ENCODE peak calls at places on chromosomes 3 and 15, in eight cellular contexts. One of them, this sample, is unnamed.

GRCh38 chr3:107206141-107206540 is 171.1 kb upstream of the CCDC54 start:
- DNase-seq in iPS-NIHi11: peak
- DNase-seq in AG10803: peak
- DNase-seq in GM23248: peak
- DNase-seq in NCI-H2081: no peak
- DNase-seq in breast epithelium: no peak
- DNase-seq in GM12878: no peak
- DNase-seq in neural crest cell: peak
- DNase-seq in this sample: no peak

GRCh38 chr3:124407260-124407659 is 323.0 kb upstream of the UMPS start:
- DNase-seq in iPS-NIHi11: no peak
- DNase-seq in AG10803: no peak
- DNase-seq in GM23248: no peak
- DNase-seq in NCI-H2081: no peak
- DNase-seq in breast epithelium: no peak
- DNase-seq in GM12878: no peak
- DNase-seq in neural crest cell: no peak
- DNase-seq in this sample: no peak

GRCh38 chr15:85793641-85794597 is 806 bp downstream of the KLHL25 start:
- DNase-seq in iPS-NIHi11: peak
- DNase-seq in AG10803: peak
- DNase-seq in GM23248: peak
- DNase-seq in NCI-H2081: peak
- DNase-seq in breast epithelium: no peak
- DNase-seq in GM12878: no peak
- DNase-seq in neural crest cell: peak
- DNase-seq in this sample: peak

GRCh38 chr3:29083607-29084120 is 197.2 kb upstream of the RBMS3 start:
- DNase-seq in iPS-NIHi11: no peak
- DNase-seq in AG10803: peak
- DNase-seq in GM23248: no peak
- DNase-seq in NCI-H2081: no peak
- DNase-seq in breast epithelium: no peak
- DNase-seq in GM12878: no peak
- DNase-seq in neural crest cell: no peak
- DNase-seq in this sample: no peak

GRCh38 chr3:178195824-178196223 is 340.4 kb upstream of the KCNMB2 start:
- DNase-seq in iPS-NIHi11: no peak
- DNase-seq in AG10803: peak
- DNase-seq in GM23248: peak
- DNase-seq in NCI-H2081: no peak
- DNase-seq in breast epithelium: no peak
- DNase-seq in GM12878: no peak
- DNase-seq in neural crest cell: no peak
- DNase-seq in this sample: no peak

GRCh38 chr3:28099296-28099695 is 142.1 kb upstream of the CMC1 start:
- DNase-seq in iPS-NIHi11: no peak
- DNase-seq in AG10803: no peak
- DNase-seq in GM23248: no peak
- DNase-seq in NCI-H2081: no peak
- DNase-seq in breast epithelium: no peak
- DNase-seq in GM12878: no peak
- DNase-seq in neural crest cell: no peak
- DNase-seq in this sample: no peak

GRCh38 chr15:72146934-72147333 is 28.7 kb downstream of the SENP8 start:
- DNase-seq in iPS-NIHi11: no peak
- DNase-seq in AG10803: no peak
- DNase-seq in GM23248: no peak
- DNase-seq in NCI-H2081: no peak
- DNase-seq in breast epithelium: no peak
- DNase-seq in GM12878: no peak
- DNase-seq in neural crest cell: no peak
- DNase-seq in this sample: no peak

GRCh38 chr3:140597792-140598191 is 80.1 kb upstream of the TRIM42 start:
- DNase-seq in iPS-NIHi11: no peak
- DNase-seq in AG10803: no peak
- DNase-seq in GM23248: no peak
- DNase-seq in NCI-H2081: no peak
- DNase-seq in breast epithelium: no peak
- DNase-seq in GM12878: no peak
- DNase-seq in neural crest cell: no peak
- DNase-seq in this sample: no peak

GRCh38 chr3:129399895-129400357 is 28.5 kb downstream of the EFCAB12 start:
- DNase-seq in iPS-NIHi11: no peak
- DNase-seq in AG10803: no peak
- DNase-seq in GM23248: no peak
- DNase-seq in NCI-H2081: peak
- DNase-seq in breast epithelium: no peak
- DNase-seq in GM12878: no peak
- DNase-seq in neural crest cell: no peak
- DNase-seq in this sample: no peak

GRCh38 chr3:62100233-62100989 is 272.9 kb downstream of the FEZF2 start:
- DNase-seq in iPS-NIHi11: no peak
- DNase-seq in AG10803: no peak
- DNase-seq in GM23248: no peak
- DNase-seq in NCI-H2081: no peak
- DNase-seq in breast epithelium: no peak
- DNase-seq in GM12878: no peak
- DNase-seq in neural crest cell: no peak
- DNase-seq in this sample: no peak

GRCh38 chr3:128338536-128339400 is 127.9 kb downstream of the DNAJB8 start:
- DNase-seq in iPS-NIHi11: no peak
- DNase-seq in AG10803: no peak
- DNase-seq in GM23248: no peak
- DNase-seq in NCI-H2081: no peak
- DNase-seq in breast epithelium: peak
- DNase-seq in GM12878: no peak
- DNase-seq in neural crest cell: no peak
- DNase-seq in this sample: peak